ENCODE peak calls at places on chromosome 10, in ten cellular contexts. Q, A, E, D, R, S, I, G, B and N are unnamed samples.

GRCh38 chr10:126670886-126671285 is 393 bp upstream of the C10orf90 start:
- DNase-seq in Q (no peak), A (no peak), E (no peak), D (no peak), R (no peak), S (no peak), I (no peak), G (no peak), B (no peak), N (no peak)

GRCh38 chr10:74799840-74800239 is 26.6 kb upstream of the KAT6B start:
- DNase-seq in Q (peak), A (no peak), E (peak), D (no peak), R (no peak), S (peak), I (peak), G (peak), B (peak), N (peak)

GRCh38 chr10:132461683-132462231 is 64.8 kb downstream of the PWWP2B start:
- DNase-seq in Q (no peak), A (no peak), E (no peak), D (no peak), R (peak), S (no peak), I (no peak), G (peak), B (no peak), N (no peak)

GRCh38 chr10:14688606-14689005 is 86.1 kb downstream of the FAM107B start:
- DNase-seq in Q (no peak), A (no peak), E (peak), D (no peak), R (no peak), S (peak), I (peak), G (no peak), B (peak), N (peak)

GRCh38 chr10:24716295-24716694 is 7.4 kb downstream of the ARHGAP21 start:
- DNase-seq in Q (no peak), A (no peak), E (no peak), D (no peak), R (no peak), S (no peak), I (no peak), G (no peak), B (no peak), N (no peak)

GRCh38 chr10:62738916-62739315 is 65.6 kb upstream of the ADO start:
- DNase-seq in Q (no peak), A (no peak), E (peak), D (no peak), R (no peak), S (no peak), I (no peak), G (no peak), B (no peak), N (peak)

GRCh38 chr10:110903280-110904278 is 15.4 kb downstream of the BBIP1 start:
- DNase-seq in Q (no peak), A (no peak), E (peak), D (no peak), R (no peak), S (no peak), I (peak), G (no peak), B (no peak), N (peak)

GRCh38 chr10:133258818-133259602 is 17.7 kb downstream of the ADAM8 start:
- DNase-seq in Q (peak), A (peak), E (peak), D (peak), R (peak), S (peak), I (peak), G (peak), B (peak), N (peak)

GRCh38 chr10:80407836-80408197 is 534 bp upstream of the PRXL2A start:
- DNase-seq in Q (no peak), A (peak), E (peak), D (no peak), R (no peak), S (no peak), I (no peak), G (peak), B (no peak), N (no peak)

GRCh38 chr10:61411651-61412050 is 41.5 kb downstream of the TMEM26 start:
- DNase-seq in Q (no peak), A (no peak), E (no peak), D (no peak), R (no peak), S (no peak), I (no peak), G (no peak), B (no peak), N (no peak)

GRCh38 chr10:86388119-86388704 is 21.6 kb upstream of the GRID1 start:
- DNase-seq in Q (no peak), A (no peak), E (no peak), D (no peak), R (no peak), S (no peak), I (no peak), G (no peak), B (no peak), N (no peak)

GRCh38 chr10:91909178-91909677 is at the start of gene FGFBP3:
- DNase-seq in Q (no peak), A (peak), E (peak), D (no peak), R (peak), S (peak), I (peak), G (peak), B (no peak), N (peak)

GRCh38 chr10:35432781-35433338 is 96.6 kb downstream of the CCNY start:
- DNase-seq in Q (no peak), A (no peak), E (no peak), D (no peak), R (no peak), S (no peak), I (no peak), G (no peak), B (no peak), N (no peak)

GRCh38 chr10:102752934-102753664 is 9.4 kb downstream of the WBP1L start:
- DNase-seq in Q (no peak), A (peak), E (peak), D (no peak), R (no peak), S (peak), I (peak), G (no peak), B (no peak), N (peak)

GRCh38 chr10:103467391-103467790 is 8.7 kb upstream of the CALHM1 start:
- DNase-seq in Q (no peak), A (no peak), E (no peak), D (no peak), R (no peak), S (no peak), I (no peak), G (no peak), B (no peak), N (no peak)

GRCh38 chr10:132845780-132846595 is 60.0 kb upstream of the NKX6-2 start:
- DNase-seq in Q (no peak), A (no peak), E (no peak), D (no peak), R (peak), S (no peak), I (no peak), G (no peak), B (no peak), N (no peak)

GRCh38 chr10:72736176-72736795 is 44.3 kb downstream of the MCU start:
- DNase-seq in Q (no peak), A (no peak), E (peak), D (no peak), R (no peak), S (peak), I (peak), G (no peak), B (no peak), N (peak)

GRCh38 chr10:75294518-75294865 is 58.7 kb upstream of the COMTD1 start:
- DNase-seq in Q (no peak), A (no peak), E (no peak), D (no peak), R (peak), S (no peak), I (no peak), G (no peak), B (no peak), N (peak)

GRCh38 chr10:22766693-22767092 is 52.3 kb upstream of the PIP4K2A start:
- DNase-seq in Q (no peak), A (no peak), E (no peak), D (no peak), R (no peak), S (no peak), I (no peak), G (no peak), B (no peak), N (peak)

GRCh38 chr10:690227-691161 is 1.0 kb upstream of the DIP2C start:
- DNase-seq in Q (no peak), A (no peak), E (peak), D (no peak), R (no peak), S (no peak), I (peak), G (no peak), B (no peak), N (no peak)

GRCh38 chr10:121822724-121823123 is 105.1 kb downstream of the ATE1 start:
- DNase-seq in Q (no peak), A (no peak), E (no peak), D (no peak), R (no peak), S (no peak), I (no peak), G (no peak), B (no peak), N (no peak)

GRCh38 chr10:784377-784758 is 94.9 kb upstream of the DIP2C start:
- DNase-seq in Q (no peak), A (no peak), E (no peak), D (no peak), R (no peak), S (no peak), I (no peak), G (no peak), B (no peak), N (no peak)

GRCh38 chr10:79139124-79139835 is 70.5 kb downstream of the ZMIZ1 start:
- DNase-seq in Q (peak), A (no peak), E (peak), D (no peak), R (peak), S (peak), I (peak), G (no peak), B (peak), N (peak)

GRCh38 chr10:75779276-75779675 is 347.9 kb downstream of the LRMDA start:
- DNase-seq in Q (no peak), A (no peak), E (no peak), D (no peak), R (peak), S (no peak), I (no peak), G (no peak), B (no peak), N (peak)

GRCh38 chr10:62323751-62324150 is 50.4 kb upstream of the ZNF365 start:
- DNase-seq in Q (no peak), A (no peak), E (no peak), D (no peak), R (no peak), S (peak), I (peak), G (peak), B (no peak), N (peak)

GRCh38 chr10:91210014-91210413 is 10.4 kb upstream of the PCGF5 start:
- DNase-seq in Q (no peak), A (no peak), E (no peak), D (no peak), R (no peak), S (no peak), I (no peak), G (no peak), B (no peak), N (no peak)

GRCh38 chr10:124029559-124029958 is 63.8 kb downstream of the CHST15 start:
- DNase-seq in Q (no peak), A (no peak), E (no peak), D (no peak), R (no peak), S (no peak), I (no peak), G (no peak), B (no peak), N (no peak)

GRCh38 chr10:27654284-27654683 is 91.3 kb downstream of the MKX start:
- DNase-seq in Q (no peak), A (no peak), E (no peak), D (no peak), R (no peak), S (no peak), I (no peak), G (no peak), B (no peak), N (no peak)

GRCh38 chr10:24207781-24208611 is 942 bp upstream of the KIAA1217 start:
- DNase-seq in Q (no peak), A (no peak), E (peak), D (no peak), R (no peak), S (peak), I (peak), G (peak), B (no peak), N (peak)

GRCh38 chr10:101492205-101492604 is 95.9 kb downstream of the POLL start:
- DNase-seq in Q (no peak), A (no peak), E (no peak), D (no peak), R (no peak), S (no peak), I (no peak), G (no peak), B (no peak), N (no peak)

GRCh38 chr10:45379891-45380540 is 6.0 kb downstream of the ALOX5 start:
- DNase-seq in Q (no peak), A (no peak), E (no peak), D (no peak), R (peak), S (no peak), I (no peak), G (no peak), B (no peak), N (no peak)

GRCh38 chr10:71236822-71237682 is 24.7 kb downstream of the UNC5B start:
- DNase-seq in Q (no peak), A (no peak), E (no peak), D (no peak), R (no peak), S (no peak), I (no peak), G (no peak), B (no peak), N (no peak)

GRCh38 chr10:82942572-82943091 is 1067.6 kb downstream of the NRG3 start:
- DNase-seq in Q (peak), A (no peak), E (peak), D (no peak), R (peak), S (no peak), I (peak), G (no peak), B (peak), N (peak)

GRCh38 chr10:49606981-49607535 is 3.1 kb upstream of the SLC18A3 start:
- DNase-seq in Q (peak), A (peak), E (peak), D (peak), R (peak), S (peak), I (peak), G (peak), B (peak), N (peak)

GRCh38 chr10:60611291-60611747 is 167.0 kb upstream of the CDK1 start:
- DNase-seq in Q (peak), A (no peak), E (peak), D (no peak), R (no peak), S (peak), I (peak), G (peak), B (peak), N (peak)

GRCh38 chr10:104391150-104391968 is 37.7 kb downstream of the CFAP58 start:
- DNase-seq in Q (peak), A (no peak), E (peak), D (no peak), R (no peak), S (peak), I (peak), G (peak), B (no peak), N (no peak)

GRCh38 chr10:50464004-50464409 is 159.7 kb downstream of the SGMS1 start:
- DNase-seq in Q (no peak), A (no peak), E (no peak), D (no peak), R (peak), S (peak), I (peak), G (no peak), B (no peak), N (no peak)

GRCh38 chr10:14541379-14541778 is 210.7 kb upstream of the FRMD4A start:
- DNase-seq in Q (no peak), A (no peak), E (no peak), D (no peak), R (no peak), S (no peak), I (no peak), G (no peak), B (no peak), N (no peak)

GRCh38 chr10:63217120-63217605 is 84.0 kb downstream of the NRBF2 start:
- DNase-seq in Q (peak), A (peak), E (peak), D (peak), R (no peak), S (peak), I (peak), G (no peak), B (peak), N (peak)